ENCODE peak calls at places on chromosomes 4 and X, in seven cellular contexts. Q is GM04504; B is HS-5; V is anterior cingulate cortex; X is stimulated activated CD4-positive, alpha-beta T cell treated with anti-CD3 and anti-CD28 coated beads, Interleukin-2, amount 100 ng/mL, for 48 hours; R is AG09309; O is amniotic stem cell. C is an unnamed sample.

GRCh38 chr4:141636771-141637460 is 533 bp downstream of the IL15 start:
- DNase-seq in B (peak; percentile 35), V (no peak), R (no peak), X (peak; percentile 17), Q (peak; percentile 43), O (no peak), C (peak; percentile 54)

GRCh38 chr4:113355550-113356371 is 306.3 kb downstream of the ANK2 start:
- DNase-seq in O (peak; percentile 19), V (no peak), X (peak; percentile 48), B (peak; percentile 76), R (peak; percentile 59), Q (peak; percentile 76), C (no peak)

GRCh38 chrX:120840826-120841225 is 34.8 kb downstream of the CT47B1 start:
- DNase-seq in R (peak; percentile 24), O (peak; percentile 9), B (no peak), Q (peak; percentile 26), V (no peak), X (no peak), C (no peak)

GRCh38 chr4:173119818-173120217 is 48.8 kb upstream of the GALNT7 start:
- DNase-seq in V (no peak), Q (no peak), R (no peak), O (no peak), B (no peak), X (no peak), C (no peak)

GRCh38 chr4:97646997-97647396 is 496.3 kb downstream of the STPG2 start:
- DNase-seq in X (no peak), V (no peak), R (no peak), B (no peak), Q (no peak), O (peak; percentile 18), C (no peak)

GRCh38 chr4:90069151-90069550 is 58.0 kb upstream of the CCSER1 start:
- DNase-seq in R (no peak), V (no peak), Q (no peak), B (peak; percentile 22), X (no peak), O (no peak), C (no peak)

GRCh38 chrX:147953976-147954375 is 27.2 kb upstream of the FMR1NB start:
- DNase-seq in B (no peak), V (no peak), X (no peak), Q (no peak), O (no peak), R (no peak), C (no peak)

GRCh38 chrX:46759645-46759974 is 692 bp upstream of the SLC9A7 start:
- DNase-seq in R (no peak), X (no peak), O (no peak), B (no peak), Q (no peak), V (no peak), C (no peak)

GRCh38 chrX:107324493-107325310 is 118.3 kb downstream of the DNAAF6 start:
- DNase-seq in X (peak; percentile 0), V (no peak), O (no peak), R (no peak), B (no peak), Q (no peak), C (peak; percentile 59)

GRCh38 chrX:38336538-38337240 is 9.4 kb upstream of the RPGR start:
- DNase-seq in V (no peak), R (no peak), Q (no peak), O (no peak), B (no peak), X (no peak), C (no peak)

GRCh38 chr4:40622913-40623312 is 6.8 kb downstream of the RBM47 start:
- DNase-seq in V (no peak), O (no peak), Q (no peak), B (no peak), R (no peak), X (no peak), C (peak; percentile 67)

GRCh38 chr4:579543-580175 is 3.6 kb upstream of the TMEM271 start:
- DNase-seq in V (no peak), Q (no peak), O (no peak), B (no peak), X (no peak), R (no peak), C (no peak)

GRCh38 chrX:70289168-70289792 is 447 bp downstream of the PDZD11 start:
- DNase-seq in V (no peak), B (no peak), R (no peak), Q (no peak), O (no peak), X (no peak), C (no peak)

GRCh38 chr4:25767877-25768475 is 94.8 kb downstream of the SEL1L3 start:
- DNase-seq in Q (peak; percentile 51), X (no peak), R (peak; percentile 37), O (peak; percentile 33), V (peak; percentile 34), B (no peak), C (peak; percentile 13)

GRCh38 chr4:76626686-76627465 is 191.8 kb downstream of the SHROOM3 start:
- DNase-seq in Q (no peak), X (no peak), V (no peak), O (no peak), B (no peak), R (no peak), C (no peak)

GRCh38 chr4:2825184-2825506 is 18.5 kb upstream of the ADD1 start:
- DNase-seq in Q (no peak), V (no peak), O (no peak), R (no peak), B (no peak), X (no peak), C (no peak)